ENCODE peak calls at places on chromosome 18, in seven cellular contexts. One of them, this sample, is unnamed.

GRCh38 chr18:74529378-74529777 is 4.9 kb upstream of the CNDP1 start:
- DNase-seq in renal cortical epithelial cell: no peak
- DNase-seq in NCI-H345: no peak
- DNase-seq in smooth muscle cell of the brain vasculature: no peak
- DNase-seq in CD4-positive, alpha-beta T cell: no peak
- DNase-seq in AG04450: no peak
- DNase-seq in HEK293T: no peak
- DNase-seq in this sample: no peak

GRCh38 chr18:45589559-45590041 is 25.7 kb upstream of the SLC14A2 start:
- DNase-seq in renal cortical epithelial cell: no peak
- DNase-seq in HEK293T: peak; percentile 50
- DNase-seq in CD4-positive, alpha-beta T cell: no peak
- DNase-seq in NCI-H345: no peak
- DNase-seq in smooth muscle cell of the brain vasculature: peak; percentile 96
- DNase-seq in AG04450: peak; percentile 88
- DNase-seq in this sample: no peak

GRCh38 chr18:27483266-27483665 is 298.2 kb upstream of the CHST9 start:
- DNase-seq in renal cortical epithelial cell: no peak
- DNase-seq in HEK293T: peak; percentile 22
- DNase-seq in smooth muscle cell of the brain vasculature: no peak
- DNase-seq in NCI-H345: no peak
- DNase-seq in AG04450: no peak
- DNase-seq in CD4-positive, alpha-beta T cell: no peak
- DNase-seq in this sample: no peak

GRCh38 chr18:29154758-29155725 is 978.1 kb upstream of the CDH2 start:
- DNase-seq in smooth muscle cell of the brain vasculature: no peak
- DNase-seq in CD4-positive, alpha-beta T cell: no peak
- DNase-seq in HEK293T: no peak
- DNase-seq in AG04450: peak; percentile 70
- DNase-seq in NCI-H345: peak; percentile 38
- DNase-seq in renal cortical epithelial cell: peak; percentile 77
- DNase-seq in this sample: no peak

GRCh38 chr18:26415631-26416030 is 132.7 kb downstream of the KCTD1 start:
- DNase-seq in CD4-positive, alpha-beta T cell: no peak
- DNase-seq in HEK293T: no peak
- DNase-seq in renal cortical epithelial cell: no peak
- DNase-seq in AG04450: no peak
- DNase-seq in NCI-H345: no peak
- DNase-seq in smooth muscle cell of the brain vasculature: no peak
- DNase-seq in this sample: no peak

GRCh38 chr18:25594351-25594750 is 242.4 kb upstream of the ZNF521 start:
- DNase-seq in smooth muscle cell of the brain vasculature: no peak
- DNase-seq in CD4-positive, alpha-beta T cell: no peak
- DNase-seq in NCI-H345: no peak
- DNase-seq in HEK293T: no peak
- DNase-seq in AG04450: no peak
- DNase-seq in renal cortical epithelial cell: no peak
- DNase-seq in this sample: no peak

GRCh38 chr18:11570073-11570588 is 39.3 kb upstream of the SLC35G4 start:
- DNase-seq in AG04450: no peak
- DNase-seq in NCI-H345: no peak
- DNase-seq in CD4-positive, alpha-beta T cell: no peak
- DNase-seq in smooth muscle cell of the brain vasculature: no peak
- DNase-seq in HEK293T: no peak
- DNase-seq in renal cortical epithelial cell: no peak
- DNase-seq in this sample: no peak

GRCh38 chr18:46843372-46843771 is 73.9 kb downstream of the PIAS2 start:
- DNase-seq in AG04450: no peak
- DNase-seq in NCI-H345: no peak
- DNase-seq in HEK293T: no peak
- DNase-seq in renal cortical epithelial cell: no peak
- DNase-seq in CD4-positive, alpha-beta T cell: no peak
- DNase-seq in smooth muscle cell of the brain vasculature: no peak
- DNase-seq in this sample: no peak

GRCh38 chr18:2186967-2187366 is 384.3 kb downstream of the METTL4 start:
- DNase-seq in NCI-H345: no peak
- DNase-seq in smooth muscle cell of the brain vasculature: no peak
- DNase-seq in renal cortical epithelial cell: no peak
- DNase-seq in HEK293T: no peak
- DNase-seq in AG04450: no peak
- DNase-seq in CD4-positive, alpha-beta T cell: no peak
- DNase-seq in this sample: no peak

GRCh38 chr18:39667905-39668304 is 2102.3 kb upstream of the CELF4 start:
- DNase-seq in NCI-H345: no peak
- DNase-seq in smooth muscle cell of the brain vasculature: no peak
- DNase-seq in CD4-positive, alpha-beta T cell: no peak
- DNase-seq in HEK293T: no peak
- DNase-seq in AG04450: no peak
- DNase-seq in renal cortical epithelial cell: peak; percentile 8
- DNase-seq in this sample: no peak

GRCh38 chr18:75075429-75075841 is 133.5 kb downstream of the PTGR3 start:
- DNase-seq in smooth muscle cell of the brain vasculature: no peak
- DNase-seq in CD4-positive, alpha-beta T cell: no peak
- DNase-seq in HEK293T: no peak
- DNase-seq in renal cortical epithelial cell: no peak
- DNase-seq in AG04450: no peak
- DNase-seq in NCI-H345: no peak
- DNase-seq in this sample: no peak

GRCh38 chr18:3248670-3249359 is 1.2 kb downstream of the MYL12A start:
- DNase-seq in HEK293T: no peak
- DNase-seq in NCI-H345: no peak
- DNase-seq in smooth muscle cell of the brain vasculature: no peak
- DNase-seq in renal cortical epithelial cell: peak; percentile 65
- DNase-seq in CD4-positive, alpha-beta T cell: no peak
- DNase-seq in AG04450: no peak
- DNase-seq in this sample: peak; percentile 22

GRCh38 chr18:12851709-12852108 is 32.3 kb downstream of the PTPN2 start:
- DNase-seq in smooth muscle cell of the brain vasculature: peak; percentile 33
- DNase-seq in CD4-positive, alpha-beta T cell: no peak
- DNase-seq in HEK293T: no peak
- DNase-seq in NCI-H345: no peak
- DNase-seq in AG04450: no peak
- DNase-seq in renal cortical epithelial cell: peak; percentile 43
- DNase-seq in this sample: no peak

GRCh38 chr18:74373428-74373827 is 57.8 kb downstream of the C18orf63 start:
- DNase-seq in renal cortical epithelial cell: no peak
- DNase-seq in smooth muscle cell of the brain vasculature: no peak
- DNase-seq in CD4-positive, alpha-beta T cell: peak; percentile 55
- DNase-seq in HEK293T: no peak
- DNase-seq in NCI-H345: no peak
- DNase-seq in AG04450: no peak
- DNase-seq in this sample: no peak

GRCh38 chr18:9419956-9420631 is 55.2 kb upstream of the RALBP1 start:
- DNase-seq in smooth muscle cell of the brain vasculature: no peak
- DNase-seq in AG04450: no peak
- DNase-seq in renal cortical epithelial cell: peak; percentile 49
- DNase-seq in NCI-H345: no peak
- DNase-seq in CD4-positive, alpha-beta T cell: no peak
- DNase-seq in HEK293T: no peak
- DNase-seq in this sample: no peak

GRCh38 chr18:43161528-43161927 is 46.0 kb upstream of the RIT2 start:
- DNase-seq in NCI-H345: no peak
- DNase-seq in smooth muscle cell of the brain vasculature: peak; percentile 24
- DNase-seq in CD4-positive, alpha-beta T cell: no peak
- DNase-seq in AG04450: no peak
- DNase-seq in renal cortical epithelial cell: no peak
- DNase-seq in HEK293T: no peak
- DNase-seq in this sample: no peak

GRCh38 chr18:42131044-42131939 is 176.3 kb downstream of the PIK3C3 start:
- DNase-seq in AG04450: no peak
- DNase-seq in renal cortical epithelial cell: peak; percentile 39
- DNase-seq in HEK293T: no peak
- DNase-seq in CD4-positive, alpha-beta T cell: no peak
- DNase-seq in NCI-H345: peak; percentile 10
- DNase-seq in smooth muscle cell of the brain vasculature: no peak
- DNase-seq in this sample: no peak

GRCh38 chr18:40371673-40372072 is 1583.4 kb upstream of the PIK3C3 start:
- DNase-seq in NCI-H345: no peak
- DNase-seq in HEK293T: no peak
- DNase-seq in renal cortical epithelial cell: peak; percentile 14
- DNase-seq in smooth muscle cell of the brain vasculature: no peak
- DNase-seq in CD4-positive, alpha-beta T cell: no peak
- DNase-seq in AG04450: peak; percentile 26
- DNase-seq in this sample: no peak

GRCh38 chr18:34913837-34914755 is 127.1 kb upstream of the MAPRE2 start:
- DNase-seq in smooth muscle cell of the brain vasculature: peak; percentile 44
- DNase-seq in NCI-H345: no peak
- DNase-seq in renal cortical epithelial cell: no peak
- DNase-seq in HEK293T: no peak
- DNase-seq in AG04450: peak; percentile 61
- DNase-seq in CD4-positive, alpha-beta T cell: no peak
- DNase-seq in this sample: no peak

GRCh38 chr18:6055711-6056110 is 160.4 kb upstream of the TMEM200C start:
- DNase-seq in HEK293T: no peak
- DNase-seq in NCI-H345: no peak
- DNase-seq in renal cortical epithelial cell: peak; percentile 69
- DNase-seq in smooth muscle cell of the brain vasculature: no peak
- DNase-seq in CD4-positive, alpha-beta T cell: no peak
- DNase-seq in AG04450: peak; percentile 54
- DNase-seq in this sample: peak; percentile 54

GRCh38 chr18:48032876-48033769 is 102.7 kb upstream of the SMAD2 start:
- DNase-seq in HEK293T: no peak
- DNase-seq in NCI-H345: no peak
- DNase-seq in smooth muscle cell of the brain vasculature: no peak
- DNase-seq in renal cortical epithelial cell: peak; percentile 92
- DNase-seq in CD4-positive, alpha-beta T cell: no peak
- DNase-seq in AG04450: no peak
- DNase-seq in this sample: no peak

GRCh38 chr18:59932401-59932800 is 32.6 kb downstream of the PMAIP1 start:
- DNase-seq in HEK293T: no peak
- DNase-seq in NCI-H345: no peak
- DNase-seq in renal cortical epithelial cell: no peak
- DNase-seq in smooth muscle cell of the brain vasculature: no peak
- DNase-seq in CD4-positive, alpha-beta T cell: no peak
- DNase-seq in AG04450: no peak
- DNase-seq in this sample: no peak

GRCh38 chr18:24271381-24272331 is 126.0 kb downstream of the OSBPL1A start:
- DNase-seq in renal cortical epithelial cell: peak; percentile 53
- DNase-seq in HEK293T: peak; percentile 91
- DNase-seq in smooth muscle cell of the brain vasculature: no peak
- DNase-seq in CD4-positive, alpha-beta T cell: no peak
- DNase-seq in AG04450: no peak
- DNase-seq in NCI-H345: peak; percentile 24
- DNase-seq in this sample: peak; percentile 37

GRCh38 chr18:10270160-10270571 is 184.3 kb upstream of the APCDD1 start:
- DNase-seq in renal cortical epithelial cell: no peak
- DNase-seq in HEK293T: no peak
- DNase-seq in NCI-H345: no peak
- DNase-seq in CD4-positive, alpha-beta T cell: no peak
- DNase-seq in AG04450: no peak
- DNase-seq in smooth muscle cell of the brain vasculature: no peak
- DNase-seq in this sample: no peak

GRCh38 chr18:22921762-22922161 is 11.4 kb upstream of the RBBP8 start:
- DNase-seq in HEK293T: no peak
- DNase-seq in AG04450: no peak
- DNase-seq in CD4-positive, alpha-beta T cell: no peak
- DNase-seq in smooth muscle cell of the brain vasculature: no peak
- DNase-seq in NCI-H345: peak; percentile 9
- DNase-seq in renal cortical epithelial cell: no peak
- DNase-seq in this sample: no peak

GRCh38 chr18:765764-766549 is 46.1 kb downstream of the YES1 start:
- DNase-seq in HEK293T: peak; percentile 11
- DNase-seq in renal cortical epithelial cell: no peak
- DNase-seq in AG04450: no peak
- DNase-seq in smooth muscle cell of the brain vasculature: no peak
- DNase-seq in CD4-positive, alpha-beta T cell: no peak
- DNase-seq in NCI-H345: no peak
- DNase-seq in this sample: no peak

GRCh38 chr18:59988098-59988706 is 88.4 kb downstream of the PMAIP1 start:
- DNase-seq in AG04450: peak; percentile 51
- DNase-seq in renal cortical epithelial cell: peak; percentile 50
- DNase-seq in NCI-H345: peak; percentile 28
- DNase-seq in HEK293T: peak; percentile 17
- DNase-seq in smooth muscle cell of the brain vasculature: peak; percentile 35
- DNase-seq in CD4-positive, alpha-beta T cell: peak; percentile 40
- DNase-seq in this sample: peak; percentile 35

GRCh38 chr18:54387631-54388030 is 29.9 kb downstream of the C18orf54 start:
- DNase-seq in AG04450: no peak
- DNase-seq in CD4-positive, alpha-beta T cell: no peak
- DNase-seq in NCI-H345: no peak
- DNase-seq in smooth muscle cell of the brain vasculature: no peak
- DNase-seq in HEK293T: no peak
- DNase-seq in renal cortical epithelial cell: no peak
- DNase-seq in this sample: no peak

GRCh38 chr18:48402953-48403352 is 6.2 kb downstream of the ZBTB7C start:
- DNase-seq in HEK293T: no peak
- DNase-seq in NCI-H345: no peak
- DNase-seq in smooth muscle cell of the brain vasculature: no peak
- DNase-seq in renal cortical epithelial cell: peak; percentile 83
- DNase-seq in CD4-positive, alpha-beta T cell: no peak
- DNase-seq in AG04450: no peak
- DNase-seq in this sample: no peak

GRCh38 chr18:5585653-5586052 is 41.9 kb upstream of the EPB41L3 start:
- DNase-seq in NCI-H345: no peak
- DNase-seq in CD4-positive, alpha-beta T cell: no peak
- DNase-seq in renal cortical epithelial cell: no peak
- DNase-seq in HEK293T: no peak
- DNase-seq in AG04450: no peak
- DNase-seq in smooth muscle cell of the brain vasculature: no peak
- DNase-seq in this sample: no peak

GRCh38 chr18:37965572-37965970 is 400.0 kb upstream of the CELF4 start:
- DNase-seq in AG04450: no peak
- DNase-seq in renal cortical epithelial cell: no peak
- DNase-seq in smooth muscle cell of the brain vasculature: no peak
- DNase-seq in HEK293T: no peak
- DNase-seq in NCI-H345: no peak
- DNase-seq in CD4-positive, alpha-beta T cell: no peak
- DNase-seq in this sample: no peak

GRCh38 chr18:66495844-66496243 is 108.0 kb downstream of the CDH19 start:
- DNase-seq in renal cortical epithelial cell: peak; percentile 42
- DNase-seq in HEK293T: peak; percentile 5
- DNase-seq in smooth muscle cell of the brain vasculature: no peak
- DNase-seq in CD4-positive, alpha-beta T cell: no peak
- DNase-seq in NCI-H345: peak; percentile 64
- DNase-seq in AG04450: no peak
- DNase-seq in this sample: peak; percentile 68

GRCh38 chr18:41134426-41134825 is 820.6 kb upstream of the PIK3C3 start:
- DNase-seq in NCI-H345: no peak
- DNase-seq in smooth muscle cell of the brain vasculature: no peak
- DNase-seq in renal cortical epithelial cell: peak; percentile 6
- DNase-seq in CD4-positive, alpha-beta T cell: no peak
- DNase-seq in HEK293T: no peak
- DNase-seq in AG04450: no peak
- DNase-seq in this sample: no peak

GRCh38 chr18:59921384-59921891 is 21.6 kb downstream of the PMAIP1 start:
- DNase-seq in AG04450: no peak
- DNase-seq in HEK293T: no peak
- DNase-seq in NCI-H345: no peak
- DNase-seq in CD4-positive, alpha-beta T cell: no peak
- DNase-seq in renal cortical epithelial cell: peak; percentile 71
- DNase-seq in smooth muscle cell of the brain vasculature: no peak
- DNase-seq in this sample: no peak

GRCh38 chr18:427005-427404 is 73.5 kb downstream of the COLEC12 start:
- DNase-seq in HEK293T: no peak
- DNase-seq in smooth muscle cell of the brain vasculature: no peak
- DNase-seq in renal cortical epithelial cell: peak; percentile 70
- DNase-seq in AG04450: no peak
- DNase-seq in NCI-H345: no peak
- DNase-seq in CD4-positive, alpha-beta T cell: no peak
- DNase-seq in this sample: no peak

GRCh38 chr18:52287151-52287550 is 52.8 kb upstream of the DCC start:
- DNase-seq in CD4-positive, alpha-beta T cell: no peak
- DNase-seq in renal cortical epithelial cell: peak; percentile 5
- DNase-seq in HEK293T: no peak
- DNase-seq in smooth muscle cell of the brain vasculature: peak; percentile 18
- DNase-seq in NCI-H345: no peak
- DNase-seq in AG04450: no peak
- DNase-seq in this sample: peak; percentile 46

GRCh38 chr18:76499596-76500340 is 4.7 kb upstream of the ZNF516 start:
- DNase-seq in smooth muscle cell of the brain vasculature: no peak
- DNase-seq in NCI-H345: no peak
- DNase-seq in CD4-positive, alpha-beta T cell: no peak
- DNase-seq in renal cortical epithelial cell: no peak
- DNase-seq in HEK293T: no peak
- DNase-seq in AG04450: no peak
- DNase-seq in this sample: no peak

This sample was measured in NCI-H460.